ENCODE peak calls at places on chromosome 1, in six cellular contexts. Z, Y, J, F, Q and O are unnamed samples.

GRCh38 chr1:173417563-173417962 is 59.6 kb upstream of the PRDX6 start:
- ATAC-seq in Z (no peak), Y (no peak), J (no peak), F (no peak), Q (no peak), O (no peak)

GRCh38 chr1:207833381-207833780 is 77.5 kb downstream of the CD34 start:
- ATAC-seq in Z (no peak), Y (no peak), J (no peak), F (no peak), Q (peak), O (no peak)

GRCh38 chr1:47186267-47187185 is 3.3 kb downstream of the PDZK1IP1 start:
- ATAC-seq in Z (no peak), Y (no peak), J (no peak), F (no peak), Q (no peak), O (no peak)

GRCh38 chr1:179702923-179703322 is 40.2 kb upstream of the FAM163A start:
- ATAC-seq in Z (no peak), Y (no peak), J (no peak), F (no peak), Q (no peak), O (no peak)

GRCh38 chr1:89736937-89737733 is 83.7 kb upstream of the LRRC8D start:
- ATAC-seq in Z (no peak), Y (no peak), J (no peak), F (no peak), Q (no peak), O (no peak)

GRCh38 chr1:31241321-31241720 is 1.6 kb upstream of the NKAIN1 start:
- ATAC-seq in Z (no peak), Y (no peak), J (no peak), F (no peak), Q (no peak), O (no peak)

GRCh38 chr1:235025422-235025984 is 103.1 kb downstream of the TOMM20 start:
- ATAC-seq in Z (no peak), Y (no peak), J (no peak), F (no peak), Q (no peak), O (no peak)

GRCh38 chr1:169451425-169451824 is 24.2 kb upstream of the CCDC181 start:
- ATAC-seq in Z (no peak), Y (no peak), J (no peak), F (no peak), Q (no peak), O (no peak)

GRCh38 chr1:110873856-110874255 is 908 bp downstream of the CD53 start:
- ATAC-seq in Z (no peak), Y (no peak), J (no peak), F (no peak), Q (no peak), O (no peak)

GRCh38 chr1:173410133-173410793 is 66.9 kb upstream of the PRDX6 start:
- ATAC-seq in Z (no peak), Y (no peak), J (peak), F (no peak), Q (no peak), O (no peak)

GRCh38 chr1:206635080-206635982 is at the start of gene DYRK3:
- ATAC-seq in Z (peak), Y (peak), J (peak), F (peak), Q (peak), O (peak)

GRCh38 chr1:93635614-93636543 is 45.8 kb downstream of the BCAR3 start:
- ATAC-seq in Z (no peak), Y (no peak), J (no peak), F (no peak), Q (no peak), O (no peak)

GRCh38 chr1:220317161-220317560 is 44.9 kb upstream of the RAB3GAP2 start:
- ATAC-seq in Z (no peak), Y (no peak), J (no peak), F (no peak), Q (no peak), O (no peak)

GRCh38 chr1:13543927-13544556 is 30.2 kb upstream of the LRRC38 start:
- ATAC-seq in Z (no peak), Y (peak), J (peak), F (peak), Q (peak), O (peak)

GRCh38 chr1:119091618-119092017 is 48.8 kb downstream of the WARS2 start:
- ATAC-seq in Z (no peak), Y (peak), J (no peak), F (peak), Q (no peak), O (no peak)

GRCh38 chr1:225524570-225524969 is 96.7 kb upstream of the LBR start:
- ATAC-seq in Z (no peak), Y (peak), J (no peak), F (peak), Q (no peak), O (no peak)

GRCh38 chr1:8541961-8542521 is 224.1 kb downstream of the SLC45A1 start:
- ATAC-seq in Z (no peak), Y (no peak), J (no peak), F (no peak), Q (peak), O (no peak)

GRCh38 chr1:197955486-197956394 is 38.6 kb downstream of the LHX9 start:
- ATAC-seq in Z (no peak), Y (no peak), J (no peak), F (no peak), Q (no peak), O (peak)

GRCh38 chr1:17574502-17574901 is 35.0 kb downstream of the ARHGEF10L start:
- ATAC-seq in Z (peak), Y (no peak), J (peak), F (no peak), Q (peak), O (no peak)

GRCh38 chr1:7680791-7681165 is 90.3 kb upstream of the VAMP3 start:
- ATAC-seq in Z (no peak), Y (no peak), J (no peak), F (no peak), Q (no peak), O (peak)

GRCh38 chr1:188668083-188668482 is 1809.6 kb downstream of the BRINP3 start:
- ATAC-seq in Z (no peak), Y (no peak), J (no peak), F (no peak), Q (no peak), O (no peak)

GRCh38 chr1:106978477-106979322 is 77.8 kb upstream of the PRMT6 start:
- ATAC-seq in Z (no peak), Y (no peak), J (peak), F (no peak), Q (no peak), O (no peak)

GRCh38 chr1:179814513-179814838 is 63.1 kb downstream of the TOR1AIP2 start:
- ATAC-seq in Z (peak), Y (peak), J (peak), F (peak), Q (peak), O (peak)

GRCh38 chr1:156740307-156740678 is 595 bp downstream of the MRPL24 start:
- ATAC-seq in Z (peak), Y (no peak), J (no peak), F (no peak), Q (no peak), O (peak)

GRCh38 chr1:230909974-230910754 is 41.8 kb upstream of the C1orf198 start:
- ATAC-seq in Z (no peak), Y (peak), J (no peak), F (peak), Q (no peak), O (peak)

GRCh38 chr1:94947453-94947852 is 20.5 kb upstream of the CNN3 start:
- ATAC-seq in Z (no peak), Y (no peak), J (no peak), F (no peak), Q (no peak), O (peak)

GRCh38 chr1:207089627-207090265 is 1.1 kb downstream of the C4BPB start:
- ATAC-seq in Z (no peak), Y (no peak), J (no peak), F (no peak), Q (no peak), O (no peak)

GRCh38 chr1:189616893-189617292 is 860.8 kb downstream of the BRINP3 start:
- ATAC-seq in Z (peak), Y (no peak), J (peak), F (no peak), Q (no peak), O (no peak)

GRCh38 chr1:118338991-118339390 is 154.0 kb upstream of the SPAG17 start:
- ATAC-seq in Z (no peak), Y (no peak), J (no peak), F (no peak), Q (no peak), O (no peak)

DNA sequence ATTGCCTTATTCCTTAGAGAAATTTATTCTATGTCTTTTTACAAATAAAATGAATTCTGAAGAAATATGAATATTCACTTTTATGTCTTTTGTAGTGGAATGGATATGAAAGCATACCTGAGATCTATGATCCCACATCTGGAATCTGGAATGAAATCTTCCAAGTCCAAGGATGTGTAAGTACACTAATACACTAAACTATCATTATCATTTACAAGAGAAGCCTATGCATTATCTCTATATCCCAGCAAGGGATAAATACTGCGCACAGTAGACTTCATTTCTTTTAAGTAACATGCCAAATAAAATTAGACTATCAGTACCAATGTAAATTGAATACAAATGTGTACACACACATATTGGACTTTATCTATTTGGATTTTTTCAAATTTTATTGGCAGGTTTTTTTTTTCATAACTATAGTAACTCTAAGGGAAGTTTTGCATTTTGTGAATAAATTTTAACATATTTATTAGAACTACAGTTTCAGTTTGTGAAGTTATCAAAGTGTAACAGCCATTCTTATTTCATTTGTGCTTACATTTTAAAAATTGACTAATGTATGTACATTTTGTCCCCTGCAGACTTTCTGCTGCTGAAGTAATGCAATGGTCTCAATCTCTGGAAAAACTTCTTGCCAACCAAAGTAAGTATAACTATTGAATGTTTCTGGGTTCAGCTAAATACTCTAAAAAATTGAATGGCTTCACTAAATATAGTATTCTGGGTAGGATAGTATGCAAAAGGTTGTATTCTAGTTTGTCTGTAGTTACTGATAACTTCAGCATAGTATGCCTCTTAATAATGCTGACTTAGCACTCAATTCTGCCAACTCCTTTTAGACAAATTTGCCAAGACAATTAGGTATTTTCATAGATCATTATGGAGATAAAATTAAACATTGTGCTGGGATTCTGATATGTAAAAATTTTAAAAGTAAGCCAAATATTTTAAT is 894 bp downstream of the RGS1 start:
- ATAC-seq in Z (no peak), Y (no peak), J (no peak), F (no peak), Q (no peak), O (no peak)
- H3K27ac ChIP-seq in Z (no peak), Y (no peak), J (no peak), F (no peak), Q (no peak), O (peak)

DNA sequence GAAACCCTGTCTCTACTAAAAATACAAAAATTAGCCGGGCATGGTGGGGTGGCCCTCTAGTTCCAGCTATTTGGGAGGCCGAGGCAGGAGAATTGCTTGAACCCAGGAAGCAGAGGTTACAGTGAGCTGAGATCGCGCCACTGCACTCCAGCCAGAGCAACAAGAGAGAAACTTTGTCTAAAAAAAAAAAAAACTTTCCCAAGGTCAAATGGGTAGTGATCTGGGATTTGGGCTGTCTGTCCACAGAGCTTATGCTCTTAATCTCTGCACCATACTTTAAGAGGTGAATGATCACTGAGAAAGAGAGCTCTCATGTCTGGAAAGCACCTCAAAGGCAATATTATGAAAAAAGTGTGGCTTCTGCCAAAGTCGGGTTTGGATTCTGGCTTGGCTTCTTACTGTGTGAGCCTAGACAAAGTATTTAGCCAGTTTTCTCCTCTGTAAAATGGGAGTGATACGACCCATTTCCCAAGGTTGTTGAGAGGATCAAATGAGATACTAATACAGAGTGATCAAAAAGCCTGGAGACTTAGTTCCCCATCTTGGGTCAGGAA is 34.4 kb downstream of the ATP2B4 start:
- ATAC-seq in Z (no peak), Y (no peak), J (no peak), F (no peak), Q (no peak), O (no peak)
- H3K27ac ChIP-seq in Z (no peak), Y (no peak), J (no peak), F (peak), Q (no peak), O (peak)

GRCh38 chr1:43979528-43980254 is 681 bp downstream of the B4GALT2 start:
- ATAC-seq in Z (peak), Y (peak), J (peak), F (peak), Q (peak), O (peak)
- H3K27ac ChIP-seq in Z (peak), Y (peak), J (peak), F (peak), Q (peak), O (no peak)

GRCh38 chr1:38953433-38953860 is 11.8 kb upstream of the RHBDL2 start:
- ATAC-seq in Z (no peak), Y (no peak), J (peak), F (no peak), Q (peak), O (no peak)

DNA sequence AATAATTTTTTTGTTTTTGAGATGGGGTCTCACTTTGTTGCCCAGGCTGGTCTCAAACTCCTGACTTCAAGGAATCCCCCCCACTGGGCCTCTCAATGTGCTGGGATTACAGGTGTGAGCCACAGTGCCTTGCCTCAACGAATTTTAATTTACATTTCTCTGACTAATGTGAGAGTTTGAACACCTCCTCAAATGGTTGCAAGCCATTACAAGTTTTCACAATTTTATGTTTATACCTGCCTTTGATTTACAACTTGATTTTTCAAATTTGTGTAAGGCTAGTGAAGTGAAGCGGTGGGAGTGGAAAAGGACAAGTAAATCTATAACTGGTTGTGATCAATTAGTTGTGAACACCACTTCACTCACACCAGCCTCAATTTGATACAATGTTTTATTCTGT is 8.9 kb upstream of the RHBDL2 start:
- ATAC-seq in Z (no peak), Y (no peak), J (no peak), F (no peak), Q (no peak), O (no peak)
- H3K27ac ChIP-seq in Z (no peak), Y (no peak), J (no peak), F (no peak), Q (no peak), O (no peak)

DNA sequence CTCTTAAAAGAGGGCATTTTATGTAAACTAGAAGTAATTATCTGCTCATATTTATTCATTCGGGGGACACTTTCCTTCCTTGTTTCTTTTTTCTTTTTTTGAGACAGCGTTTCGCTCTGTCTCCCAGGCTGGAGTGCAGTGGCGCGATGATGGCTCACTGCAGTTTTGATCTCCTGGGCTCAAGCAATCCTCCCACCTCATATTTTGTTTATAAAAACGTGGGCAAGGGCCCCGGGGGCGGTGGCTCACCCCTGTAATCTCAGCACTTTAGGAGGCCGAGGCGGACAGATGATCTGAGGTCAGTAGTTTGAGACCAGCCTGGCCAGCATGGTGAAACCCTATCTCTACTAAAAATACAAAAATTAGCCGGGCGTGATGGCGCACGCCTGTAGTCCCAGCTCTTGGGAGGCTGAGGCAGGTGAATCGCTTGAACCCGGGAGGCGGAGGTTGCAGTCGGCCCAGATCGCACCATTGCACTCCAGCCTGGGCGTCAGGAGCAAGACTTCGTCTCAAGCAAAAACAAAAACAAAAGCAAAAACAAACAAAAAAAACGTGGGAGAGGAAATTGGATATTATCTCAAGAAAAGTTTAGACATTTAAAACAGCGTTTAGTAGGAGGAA is 926 bp upstream of the DFFA start:
- ATAC-seq in Z (no peak), Y (no peak), J (no peak), F (no peak), Q (peak), O (no peak)
- H3K27ac ChIP-seq in Z (peak), Y (peak), J (peak), F (peak), Q (peak), O (no peak)

GRCh38 chr1:233019083-233019482 is 68.7 kb downstream of the NTPCR start:
- ATAC-seq in Z (no peak), Y (no peak), J (no peak), F (no peak), Q (no peak), O (no peak)

GRCh38 chr1:233019921-233020320 is 69.5 kb downstream of the NTPCR start:
- ATAC-seq in Z (no peak), Y (no peak), J (no peak), F (no peak), Q (no peak), O (no peak)

GRCh38 chr1:233020441-233020840 is 70.0 kb downstream of the NTPCR start:
- ATAC-seq in Z (no peak), Y (no peak), J (no peak), F (no peak), Q (no peak), O (peak)

GRCh38 chr1:233015965-233016364 is 65.6 kb downstream of the NTPCR start:
- ATAC-seq in Z (no peak), Y (no peak), J (no peak), F (no peak), Q (no peak), O (no peak)

GRCh38 chr1:233016798-233017197 is 66.4 kb downstream of the NTPCR start:
- ATAC-seq in Z (no peak), Y (no peak), J (no peak), F (no peak), Q (no peak), O (no peak)
- H3K27ac ChIP-seq in Z (no peak), Y (no peak), J (no peak), F (no peak), Q (no peak), O (no peak)